ENCODE peak calls at places on chromosomes 4 and X, in five cellular contexts. N, K, U, P and T are unnamed samples.

GRCh38 chrX:80812176-80812575 is 2.5 kb upstream of the BRWD3 start:
- DNase-seq in K (no peak), U (no peak), P (peak; percentile 18), N (no peak), T (peak; percentile 20)

GRCh38 chrX:11130142-11130541 is 19.0 kb downstream of the HCCS start:
- DNase-seq in U (no peak), N (no peak), P (no peak), K (no peak), T (no peak)

GRCh38 chr4:153241970-153242847 is 38.0 kb downstream of the TRIM2 start:
- DNase-seq in U (no peak), K (no peak), N (no peak), P (peak; percentile 40), T (peak; percentile 25)

GRCh38 chr4:20194079-20195013 is 57.4 kb upstream of the SLIT2 start:
- DNase-seq in U (no peak), K (no peak), P (no peak), N (no peak), T (no peak)

GRCh38 chrX:96909291-96909690 is 25.6 kb downstream of the RPA4 start:
- DNase-seq in U (no peak), N (no peak), P (no peak), K (no peak), T (no peak)

GRCh38 chr4:185134176-185134869 is 8.7 kb upstream of the SLC25A4 start:
- DNase-seq in K (no peak), P (peak; percentile 42), N (no peak), U (no peak), T (peak; percentile 21)

GRCh38 chr4:5774416-5775056 is 63.5 kb downstream of the EVC start:
- DNase-seq in N (no peak), P (no peak), K (no peak), U (no peak), T (no peak)

GRCh38 chrX:110317820-110318663 is at the start of gene AMMECR1:
- DNase-seq in N (no peak), U (no peak), K (peak; percentile 58), P (peak; percentile 44), T (peak; percentile 84)

GRCh38 chr4:1080961-1081688 is 32.2 kb downstream of the RNF212 start:
- DNase-seq in P (no peak), U (no peak), K (no peak), N (no peak), T (no peak)

GRCh38 chr4:52016985-52017384 is 3.2 kb downstream of the LRRC66 start:
- DNase-seq in P (no peak), U (no peak), N (no peak), K (no peak), T (no peak)

GRCh38 chrX:19017271-19017670 is 33.4 kb upstream of the PHKA2 start:
- DNase-seq in P (peak; percentile 13), N (no peak), K (peak; percentile 32), U (no peak), T (peak; percentile 51)

GRCh38 chrX:120457766-120458180 is 11.3 kb downstream of the LAMP2 start:
- DNase-seq in N (peak; percentile 12), P (no peak), K (no peak), U (no peak), T (no peak)

GRCh38 chr4:84032372-84032771 is 466.7 kb downstream of the NKX6-1 start:
- DNase-seq in N (peak; percentile 12), K (no peak), P (no peak), U (no peak), T (no peak)

GRCh38 chr4:37421614-37422013 is 177.1 kb downstream of the NWD2 start:
- DNase-seq in N (no peak), K (no peak), P (no peak), U (no peak), T (no peak)

GRCh38 chr4:121053601-121054143 is 18.7 kb downstream of the NDNF start:
- DNase-seq in U (no peak), P (no peak), N (no peak), K (no peak), T (no peak)

GRCh38 chr4:88697588-88698329 is at the start of gene NAP1L5:
- DNase-seq in N (peak; percentile 7), P (no peak), K (peak; percentile 38), U (no peak), T (no peak)

GRCh38 chr4:166198516-166198915 is 325.5 kb downstream of the TLL1 start:
- DNase-seq in P (no peak), N (no peak), U (no peak), K (peak; percentile 8), T (no peak)

GRCh38 chrX:8191022-8191421 is 20.0 kb upstream of the VCX2 start:
- DNase-seq in P (no peak), K (no peak), U (no peak), N (no peak), T (no peak)

GRCh38 chr4:60443068-60443467 is 757.1 kb upstream of the ADGRL3 start:
- DNase-seq in U (no peak), K (no peak), P (no peak), N (no peak), T (no peak)

GRCh38 chr4:182192511-182193181 is 50.6 kb upstream of the TENM3 start:
- DNase-seq in U (no peak), P (no peak), K (no peak), N (no peak), T (no peak)

GRCh38 chr4:85127653-85128052 is 161.2 kb upstream of the WDFY3 start:
- DNase-seq in U (peak; percentile 59), N (no peak), K (no peak), P (peak; percentile 34), T (peak; percentile 82)

GRCh38 chr4:107035711-107036601 is at the start of gene DKK2:
- DNase-seq in N (no peak), U (no peak), K (no peak), P (no peak), T (peak; percentile 17)

GRCh38 chr4:142815834-142816233 is 30.3 kb downstream of the INPP4B start:
- DNase-seq in N (no peak), U (no peak), K (no peak), P (no peak), T (no peak)
- TF ChIP-seq SUZ12 in N (no peak), U (no peak), K (no peak), P (no peak), T (no peak)

GRCh38 chrX:150767475-150768131 is 74.4 kb downstream of the MTMR1 start:
- DNase-seq in K (no peak), P (no peak), N (no peak), U (no peak), T (no peak)
- TF ChIP-seq SUZ12 in K (no peak), P (no peak), N (no peak), U (no peak), T (no peak)

DNA sequence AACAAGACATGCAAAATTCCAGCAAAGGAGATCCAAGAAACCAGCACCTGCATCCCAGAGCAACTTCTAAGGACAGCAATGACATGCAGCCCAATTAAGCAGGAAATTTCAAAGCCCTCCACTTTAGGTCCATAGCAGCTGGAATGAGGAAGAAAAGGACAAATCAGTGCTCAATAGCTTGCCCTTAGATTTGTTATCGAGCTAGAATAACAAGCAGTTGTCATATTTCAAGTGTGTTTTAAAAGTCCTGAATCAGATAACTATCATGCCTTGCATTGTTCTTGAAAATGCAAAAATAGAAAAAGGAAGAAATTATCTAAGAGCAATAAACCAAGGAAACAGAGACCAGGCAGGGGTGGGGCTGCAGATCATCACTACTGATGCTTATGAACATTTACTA is 44.0 kb upstream of the KLF3 start:
- DNase-seq in U (no peak), N (no peak), K (no peak), P (no peak), T (no peak)
- TF ChIP-seq SUZ12 in U (no peak), N (no peak), K (no peak), P (no peak), T (no peak)

GRCh38 chr4:22490718-22491330 is 25.0 kb downstream of the ADGRA3 start:
- DNase-seq in N (no peak), K (no peak), P (peak; percentile 45), U (no peak), T (no peak)
- TF ChIP-seq SUZ12 in N (no peak), K (no peak), P (no peak), U (no peak), T (no peak)

GRCh38 chrX:7164174-7164573 is 16.2 kb upstream of the PUDP start:
- DNase-seq in U (no peak), K (no peak), P (no peak), N (no peak), T (no peak)
- TF ChIP-seq SUZ12 in U (no peak), K (no peak), P (no peak), N (no peak), T (no peak)

GRCh38 chrX:16733013-16733412 is 13.6 kb downstream of the SYAP1 start:
- DNase-seq in K (no peak), N (no peak), U (no peak), P (no peak), T (no peak)
- TF ChIP-seq SUZ12 in K (no peak), N (no peak), U (no peak), P (no peak), T (no peak)

DNA sequence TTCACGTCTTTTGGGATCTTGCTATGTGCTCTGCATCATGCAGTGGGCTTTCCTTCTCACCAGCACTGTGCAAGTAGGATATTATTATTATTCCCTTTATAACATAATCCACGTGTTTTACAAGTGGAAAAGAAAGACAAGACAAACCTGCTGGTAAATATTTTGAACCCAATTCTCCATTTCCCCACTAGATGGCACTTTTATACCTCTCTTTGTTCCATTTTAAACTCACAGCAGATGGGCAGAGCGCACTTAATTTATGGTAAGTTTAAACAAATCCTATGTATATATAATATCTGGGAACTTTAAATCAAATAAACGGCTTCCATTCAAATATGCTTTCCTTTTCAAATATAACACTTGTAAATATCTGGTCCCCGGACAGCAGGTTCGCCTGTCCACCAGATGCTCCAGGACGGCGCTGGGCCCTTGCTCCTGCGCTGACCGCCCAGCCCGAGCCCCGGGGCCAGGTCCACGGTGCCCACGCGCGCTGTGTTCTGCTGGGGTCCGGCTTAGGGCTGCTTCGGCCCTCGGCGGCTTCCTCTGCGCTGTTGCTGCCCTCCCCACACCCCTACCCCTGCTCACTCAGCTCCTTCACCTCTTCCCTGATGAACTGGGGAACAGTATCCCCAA is 31.1 kb downstream of the F11 start:
- DNase-seq in U (no peak), N (no peak), P (peak; percentile 32), K (peak; percentile 40), T (peak; percentile 10)
- TF ChIP-seq SUZ12 in U (no peak), N (no peak), P (no peak), K (no peak), T (no peak)

DNA sequence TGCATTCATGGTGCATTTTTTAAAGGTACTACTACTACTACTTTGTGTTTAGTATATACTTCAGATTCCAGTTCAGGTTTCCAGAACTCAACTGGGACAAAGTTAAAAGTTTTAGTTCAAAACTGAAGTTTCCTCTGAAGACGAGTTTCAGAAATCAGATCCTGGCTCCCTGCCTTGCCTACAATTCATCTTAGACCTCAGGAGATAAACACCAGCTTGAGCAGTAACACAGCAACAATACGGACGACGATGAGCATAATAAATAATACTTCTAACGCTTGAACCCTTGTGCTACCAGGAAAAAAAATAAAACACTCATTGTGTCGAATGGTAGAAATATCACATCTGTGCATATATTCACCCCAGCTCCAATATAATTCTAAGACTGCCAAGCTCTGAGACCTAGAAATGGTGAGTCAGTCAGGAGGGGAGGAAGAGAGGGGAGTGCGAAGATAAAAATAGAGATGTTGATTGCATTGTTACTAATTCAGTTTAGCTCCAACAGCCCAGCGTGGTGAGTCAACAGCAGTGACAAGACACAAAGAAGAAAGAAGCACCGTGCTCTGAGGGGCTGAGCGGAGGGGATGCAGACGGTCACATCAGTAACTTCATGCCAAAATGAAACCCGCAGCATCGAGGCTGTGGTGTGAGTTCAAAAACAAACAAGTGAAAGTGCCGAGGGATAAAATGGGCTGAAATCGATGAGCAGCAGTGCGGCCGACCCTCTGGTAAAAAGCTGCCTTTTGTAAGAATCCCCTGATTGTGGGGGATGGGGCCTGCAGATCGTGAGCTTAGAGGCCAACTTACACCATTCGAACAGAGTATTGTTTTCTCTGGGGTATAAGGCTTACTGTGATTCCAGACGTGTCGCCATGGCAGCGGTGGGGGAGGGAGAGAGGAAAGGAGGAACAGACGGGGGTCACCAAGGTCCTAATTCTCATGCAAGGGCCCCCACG is 150.3 kb downstream of the MGST2 start:
- DNase-seq in K (peak; percentile 48), N (no peak), P (no peak), U (no peak), T (no peak)
- TF ChIP-seq SUZ12 in K (no peak), N (no peak), P (no peak), U (no peak), T (no peak)